ENCODE peak calls at places on chromosomes 6 and 20, in seven cellular contexts. N is stimulated activated CD4-positive, alpha-beta T cell treated with anti-CD3 and anti-CD28 coated beads, Interleukin-15, amount 100 ng/mL, for 1 hour; G is activated CD4-positive, alpha-beta T cell treated with anti-CD3 and anti-CD28 coated beads, Interleukin-2, amount 50 U/mL, for 1 hour; X is HFFc6; H is adipocyte; O is fibroblast of lung; J is kidney. U is an unnamed sample.
A peak's percentile ranks its signal among the peaks of the same experiment; 100 is the strongest.

GRCh38 chr6:84568971-84569370 is 195.4 kb downstream of the TBX18 start:
- DNase-seq in H (peak; percentile 60), N (no peak), O (peak; percentile 79), J (no peak), X (peak; percentile 23), G (no peak), U (no peak)

GRCh38 chr20:6469695-6470094 is 297.8 kb upstream of the BMP2 start:
- DNase-seq in N (no peak), J (no peak), O (no peak), X (no peak), H (no peak), G (no peak), U (no peak)

GRCh38 chr6:24951831-24952299 is 16.1 kb upstream of the RIPOR2 start:
- DNase-seq in X (no peak), O (no peak), G (no peak), H (no peak), N (no peak), J (no peak), U (no peak)

GRCh38 chr20:54197621-54198604 is 10.0 kb upstream of the PFDN4 start:
- DNase-seq in N (no peak), J (no peak), G (no peak), X (peak; percentile 74), O (peak; percentile 74), H (peak; percentile 51), U (no peak)

GRCh38 chr6:144899161-144899560 is 614.0 kb downstream of the UTRN start:
- DNase-seq in H (peak; percentile 89), G (no peak), O (peak; percentile 70), N (no peak), J (no peak), X (peak; percentile 63), U (no peak)

GRCh38 chr6:163585932-163586437 is 171.5 kb downstream of the QKI start:
- DNase-seq in X (peak; percentile 69), G (no peak), H (peak; percentile 85), J (peak; percentile 85), N (no peak), O (peak; percentile 92), U (no peak)

GRCh38 chr6:116385462-116385807 is 14.7 kb downstream of the DSE start:
- DNase-seq in G (no peak), X (peak; percentile 65), H (peak; percentile 51), N (no peak), J (no peak), O (no peak), U (no peak)

GRCh38 chr20:61895016-61895415 is 170.7 kb downstream of the TAF4 start:
- DNase-seq in O (no peak), N (no peak), X (no peak), G (no peak), J (peak; percentile 72), H (no peak), U (no peak)

GRCh38 chr20:51484141-51484815 is 58.2 kb downstream of the NFATC2 start:
- DNase-seq in H (no peak), X (no peak), O (no peak), G (no peak), N (no peak), J (no peak), U (no peak)

GRCh38 chr6:48280035-48280434 is 169.0 kb upstream of the PTCHD4 start:
- DNase-seq in X (no peak), O (no peak), J (no peak), H (no peak), N (no peak), G (no peak), U (no peak)

GRCh38 chr6:105553174-105553573 is 150.3 kb upstream of the PREP start:
- DNase-seq in H (no peak), J (no peak), N (no peak), O (no peak), G (no peak), X (no peak), U (no peak)

GRCh38 chr6:116465246-116465645 is 4.1 kb downstream of the CALHM6 start:
- DNase-seq in J (no peak), H (no peak), O (no peak), N (no peak), G (no peak), X (no peak), U (no peak)

GRCh38 chr6:71383891-71384489 is 95.4 kb downstream of the OGFRL1 start:
- DNase-seq in H (peak; percentile 87), J (no peak), X (peak; percentile 65), O (peak; percentile 81), G (no peak), N (no peak), U (no peak)

GRCh38 chr20:49281059-49281912 is 3.4 kb upstream of the ZNFX1 start:
- DNase-seq in G (no peak), X (no peak), N (no peak), H (no peak), J (no peak), O (peak; percentile 38), U (no peak)

GRCh38 chr20:59222982-59223610 is 59.5 kb downstream of the ZNF831 start:
- DNase-seq in J (no peak), N (no peak), O (peak; percentile 9), H (no peak), G (no peak), X (no peak), U (no peak)

GRCh38 chr6:35356391-35356790 is 14.0 kb downstream of the PPARD start:
- DNase-seq in H (no peak), G (no peak), O (no peak), X (no peak), J (no peak), N (no peak), U (no peak)

GRCh38 chr6:156402628-156403027 is 374.6 kb upstream of the ARID1B start:
- DNase-seq in X (no peak), G (no peak), O (no peak), H (no peak), N (no peak), J (no peak), U (no peak)

GRCh38 chr6:147077251-147077650 is 127.0 kb upstream of the STXBP5 start:
- DNase-seq in J (no peak), N (no peak), H (no peak), G (no peak), O (no peak), X (no peak), U (peak; percentile 75)

GRCh38 chr20:52190437-52191131 is 995 bp downstream of the ZFP64 start:
- DNase-seq in G (peak; percentile 26), H (peak; percentile 71), J (no peak), X (peak; percentile 18), O (peak; percentile 17), N (peak; percentile 12), U (no peak)